ENCODE peak calls at places on chromosomes 7 and 10, in eight cellular contexts. W is spleen, Y is transverse colon, K is sigmoid colon, C is esophagus muscularis mucosa, N is HepG2, M is suprapubic skin, S is prostate gland. L is an unnamed sample.

GRCh38 chr10:58048936-58049335 is 218.8 kb downstream of the IPMK start:
- DNase-seq in M (no peak), K (no peak), Y (no peak), C (no peak), W (no peak), S (no peak), N (no peak), L (no peak)

GRCh38 chr10:119872860-119873671 is 423 bp upstream of the MCMBP start:
- DNase-seq in W (peak; percentile 98), Y (peak; percentile 91), S (peak; percentile 85), M (peak; percentile 88), N (peak; percentile 68), K (peak; percentile 92), C (peak; percentile 95), L (peak; percentile 67)

GRCh38 chr10:35425596-35425995 is 89.3 kb downstream of the CCNY start:
- DNase-seq in S (no peak), C (no peak), M (no peak), K (no peak), N (no peak), Y (no peak), W (no peak), L (no peak)

GRCh38 chr7:36640682-36641081 is 83.6 kb downstream of the AOAH start:
- DNase-seq in Y (no peak), K (no peak), M (no peak), N (no peak), W (no peak), S (no peak), C (no peak), L (no peak)

GRCh38 chr10:23065549-23065948 is 29.8 kb upstream of the MSRB2 start:
- DNase-seq in N (peak; percentile 13), K (peak; percentile 90), Y (peak; percentile 82), C (peak; percentile 94), W (no peak), S (peak; percentile 91), M (peak; percentile 82), L (no peak)

GRCh38 chr10:66714741-66715140 is 211.1 kb upstream of the LRRTM3 start:
- DNase-seq in K (no peak), S (no peak), Y (no peak), M (no peak), W (no peak), N (no peak), C (no peak), L (no peak)

GRCh38 chr7:157825325-157825724 is 488.5 kb downstream of the DNAJB6 start:
- DNase-seq in Y (no peak), N (no peak), C (no peak), M (no peak), S (no peak), K (no peak), W (peak; percentile 45), L (no peak)

GRCh38 chr10:27100800-27101347 is 580 bp upstream of the ANKRD26 start:
- DNase-seq in N (no peak), S (no peak), M (no peak), Y (no peak), K (no peak), C (no peak), W (no peak), L (peak; percentile 5)

GRCh38 chr10:119516381-119517234 is 25.9 kb downstream of the RGS10 start:
- DNase-seq in C (no peak), S (no peak), N (no peak), Y (peak; percentile 49), K (no peak), M (no peak), W (peak; percentile 87), L (peak; percentile 79)

GRCh38 chr7:156308976-156309620 is 331.5 kb upstream of the RNF32 start:
- DNase-seq in K (no peak), N (no peak), W (no peak), C (no peak), M (no peak), Y (no peak), S (no peak), L (no peak)

GRCh38 chr7:73547841-73548240 is 9.6 kb downstream of the BCL7B start:
- DNase-seq in M (no peak), N (no peak), K (no peak), Y (no peak), W (no peak), S (no peak), C (no peak), L (no peak)

GRCh38 chr10:133438711-133439273 is 14.4 kb upstream of the SPRN start:
- DNase-seq in N (peak; percentile 17), Y (no peak), K (no peak), M (peak; percentile 64), C (peak; percentile 47), S (no peak), W (no peak), L (peak; percentile 49)

GRCh38 chr7:74071121-74071520 is 12.5 kb upstream of the LIMK1 start:
- DNase-seq in W (peak; percentile 11), K (no peak), M (no peak), Y (no peak), S (no peak), N (no peak), C (no peak), L (no peak)

GRCh38 chr7:1275685-1276424 is 43.2 kb downstream of the UNCX start:
- DNase-seq in Y (no peak), W (no peak), S (no peak), K (no peak), N (no peak), C (no peak), M (no peak), L (no peak)

GRCh38 chr7:127710635-127711034 is 58.6 kb downstream of the SND1 start:
- DNase-seq in S (no peak), Y (no peak), W (no peak), K (no peak), C (no peak), N (no peak), M (no peak), L (no peak)

GRCh38 chr7:99576251-99576650 is 17.8 kb downstream of the ZNF655 start:
- DNase-seq in K (no peak), N (no peak), M (no peak), W (no peak), Y (no peak), S (no peak), C (no peak), L (no peak)

GRCh38 chr7:99571768-99572167 is 13.3 kb downstream of the ZNF655 start:
- DNase-seq in S (no peak), K (no peak), Y (no peak), N (no peak), W (no peak), M (no peak), C (no peak), L (no peak)

DNA sequence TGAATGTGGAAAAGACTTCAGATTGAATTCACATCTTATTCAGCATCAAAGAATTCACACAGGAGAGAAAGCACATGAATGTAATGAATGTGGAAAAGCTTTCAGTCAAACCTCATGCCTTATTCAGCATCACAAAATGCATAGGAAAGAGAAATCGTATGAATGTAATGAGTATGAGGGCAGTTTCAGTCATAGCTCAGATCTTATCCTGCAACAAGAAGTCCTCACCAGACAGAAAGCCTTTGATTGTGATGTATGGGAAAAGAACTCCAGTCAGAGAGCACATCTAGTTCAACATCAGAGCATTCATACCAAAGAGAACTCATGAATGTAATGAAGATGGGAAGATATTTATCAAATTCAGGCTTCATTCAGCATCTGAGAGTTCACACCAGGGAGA is 14.8 kb downstream of the ZNF655 start:
- DNase-seq in S (no peak), Y (no peak), N (no peak), M (no peak), W (no peak), C (no peak), K (no peak), L (no peak)
- TF ChIP-seq POLR2AphosphoS5 in S (no peak), Y (no peak), N (no peak), M (no peak), W (no peak), C (no peak), K (no peak), L (no peak)

DNA sequence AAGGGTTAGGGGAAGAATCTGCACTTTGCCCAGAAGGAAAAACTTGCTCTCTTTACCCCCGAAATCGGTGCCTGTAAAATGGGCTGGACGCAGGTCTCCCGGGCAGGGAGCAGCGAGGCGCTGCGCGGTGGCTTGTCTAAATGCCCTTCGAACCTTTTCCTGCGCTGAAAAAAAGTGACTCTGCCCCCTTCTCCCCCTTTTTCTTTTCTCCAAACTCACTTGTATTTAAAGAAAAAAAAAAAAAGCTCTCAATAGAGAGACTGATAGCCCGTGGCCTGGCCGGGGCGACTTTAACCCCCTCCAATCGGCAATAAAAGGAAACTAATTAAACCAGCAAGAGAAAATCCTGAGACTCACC is 286 bp downstream of the SP8 start:
- DNase-seq in W (no peak), C (no peak), N (no peak), K (no peak), M (no peak), S (no peak), Y (no peak), L (no peak)
- H3K4me3 ChIP-seq in W (peak overlapping the region; percentile 22), C (peak overlapping the region; percentile 21), N (peak overlapping the region; percentile 55), K (no peak overlapping the region), M (peak overlapping the region; percentile 51), S (peak overlapping the region; percentile 55), Y (no peak overlapping the region), L (no peak overlapping the region)

DNA sequence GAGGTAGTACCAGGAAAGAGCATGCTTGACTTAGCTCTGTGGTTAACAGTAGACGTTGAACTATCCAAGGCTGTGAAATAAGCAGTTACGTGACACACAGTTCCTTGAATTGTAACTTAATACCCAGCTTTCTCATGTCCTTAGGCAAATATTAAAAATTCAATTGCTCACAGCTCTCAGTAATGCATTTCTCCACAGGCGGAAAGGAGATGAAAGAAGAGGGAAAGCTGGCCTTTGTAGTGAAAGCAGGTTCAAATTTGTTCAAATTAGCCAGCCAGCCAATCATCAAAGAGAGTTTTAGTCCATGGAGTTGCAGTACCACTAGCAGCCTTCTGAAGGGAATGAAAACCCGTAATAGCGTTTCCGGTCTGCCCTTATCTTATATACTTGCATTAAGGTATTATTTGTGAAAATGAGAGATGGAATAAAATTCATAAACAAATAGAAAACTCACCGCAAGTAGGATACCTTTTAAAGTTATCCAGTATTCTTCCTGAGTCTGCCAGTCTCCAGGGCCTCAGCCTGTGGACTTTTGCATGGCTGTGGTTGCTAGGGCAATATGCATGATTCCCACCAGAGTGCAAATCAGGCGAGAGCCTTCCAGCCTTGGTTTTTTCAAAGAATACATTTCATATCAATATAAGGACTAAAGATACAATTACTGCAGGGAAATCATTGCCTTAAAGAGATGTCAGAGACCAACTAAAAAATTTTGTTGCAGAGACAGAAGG is 795.5 kb downstream of the TNS3 start:
- DNase-seq in C (no peak), N (no peak), W (no peak), M (no peak), K (no peak), Y (no peak), S (peak; percentile 26), L (no peak)
- TF ChIP-seq CTCF in C (no peak), N (no peak), W (no peak), M (no peak), K (no peak), Y (no peak), S (no peak), L (no peak)

GRCh38 chr7:21358640-21359039 is 69.2 kb upstream of the SP4 start:
- DNase-seq in K (no peak), N (no peak), W (no peak), C (no peak), M (no peak), S (no peak), Y (no peak), L (peak; percentile 64)
- TF ChIP-seq POLR2AphosphoS5 in K (no peak), N (no peak), W (no peak), C (no peak), M (no peak), S (no peak), Y (no peak), L (no peak)